ENCODE peak calls at places on chromosome 16, in nine cellular contexts. G is amniotic stem cell; Z is effector CD4-positive, alpha-beta T cell; X is bronchial epithelial cell; O is NCI-H1436 treated with DMSO at 0.1 percent for 48 hours; K is endothelial cell; V is OCI-LY7; P is GM18507; Y is omental fat pad. H is an unnamed sample.

GRCh38 chr16:85503642-85504224 is 109.4 kb upstream of the GSE1 start:
- DNase-seq in G (no peak), Z (no peak), X (no peak), O (no peak), K (no peak), V (no peak), P (no peak), Y (no peak), H (no peak)

GRCh38 chr16:87698241-87698640 is 67.5 kb downstream of the KLHDC4 start:
- DNase-seq in G (no peak), Z (no peak), X (no peak), O (no peak), K (no peak), V (peak), P (peak), Y (no peak), H (no peak)

GRCh38 chr16:13866073-13866472 is 53.9 kb upstream of the ERCC4 start:
- DNase-seq in G (peak), Z (peak), X (peak), O (no peak), K (peak), V (peak), P (no peak), Y (peak), H (peak)

GRCh38 chr16:58467915-58468314 is 32.0 kb upstream of the NDRG4 start:
- DNase-seq in G (no peak), Z (no peak), X (no peak), O (no peak), K (no peak), V (no peak), P (no peak), Y (no peak), H (no peak)

GRCh38 chr16:73390491-73390890 is 342.6 kb upstream of the ZFHX3 start:
- DNase-seq in G (no peak), Z (no peak), X (no peak), O (no peak), K (no peak), V (no peak), P (no peak), Y (no peak), H (no peak)

GRCh38 chr16:20931066-20931465 is 30.5 kb downstream of the LYRM1 start:
- DNase-seq in G (no peak), Z (no peak), X (no peak), O (no peak), K (no peak), V (no peak), P (no peak), Y (no peak), H (no peak)

GRCh38 chr16:60741810-60742209 is 1294.4 kb downstream of the CDH8 start:
- DNase-seq in G (no peak), Z (no peak), X (no peak), O (no peak), K (no peak), V (no peak), P (no peak), Y (no peak), H (no peak)

GRCh38 chr16:11546522-11547485 is 39.9 kb downstream of the LITAF start:
- DNase-seq in G (no peak), Z (no peak), X (peak), O (no peak), K (no peak), V (no peak), P (no peak), Y (no peak), H (no peak)

GRCh38 chr16:57061084-57061905 is 31.1 kb upstream of the CPNE2 start:
- DNase-seq in G (peak), Z (no peak), X (peak), O (no peak), K (no peak), V (no peak), P (no peak), Y (no peak), H (peak)

GRCh38 chr16:8589293-8590160 is 784 bp downstream of the TMEM114 start:
- DNase-seq in G (no peak), Z (no peak), X (no peak), O (no peak), K (peak), V (no peak), P (no peak), Y (no peak), H (no peak)

GRCh38 chr16:57048095-57048494 is 44.3 kb upstream of the CPNE2 start:
- DNase-seq in G (no peak), Z (no peak), X (no peak), O (no peak), K (no peak), V (no peak), P (no peak), Y (no peak), H (no peak)

GRCh38 chr16:81071816-81072215 is 5.2 kb downstream of the C16orf46 start:
- DNase-seq in G (no peak), Z (no peak), X (peak), O (no peak), K (no peak), V (no peak), P (no peak), Y (no peak), H (peak)

GRCh38 chr16:27564226-27564625 is 14.3 kb downstream of the KATNIP start:
- DNase-seq in G (no peak), Z (no peak), X (no peak), O (peak), K (no peak), V (no peak), P (no peak), Y (no peak), H (no peak)

GRCh38 chr16:13492046-13492445 is 427.9 kb upstream of the ERCC4 start:
- DNase-seq in G (no peak), Z (no peak), X (no peak), O (no peak), K (no peak), V (no peak), P (no peak), Y (no peak), H (no peak)

GRCh38 chr16:47057631-47057996 is 84.1 kb upstream of the DNAJA2 start:
- DNase-seq in G (no peak), Z (no peak), X (no peak), O (no peak), K (no peak), V (no peak), P (no peak), Y (no peak), H (no peak)

GRCh38 chr16:28905229-28905754 is 19.7 kb downstream of the RABEP2 start:
- DNase-seq in G (no peak), Z (no peak), X (no peak), O (no peak), K (no peak), V (no peak), P (no peak), Y (no peak), H (no peak)

GRCh38 chr16:69417537-69418199 is 6.8 kb upstream of the CYB5B start:
- DNase-seq in G (peak), Z (no peak), X (peak), O (no peak), K (peak), V (no peak), P (no peak), Y (no peak), H (no peak)

GRCh38 chr16:1037023-1037933 is 35.3 kb upstream of the SSTR5 start:
- DNase-seq in G (no peak), Z (no peak), X (peak), O (no peak), K (no peak), V (no peak), P (no peak), Y (no peak), H (peak)

GRCh38 chr16:54318941-54319340 is 32.4 kb upstream of the IRX3 start:
- DNase-seq in G (no peak), Z (no peak), X (peak), O (no peak), K (no peak), V (no peak), P (no peak), Y (no peak), H (peak)

GRCh38 chr16:70725024-70725911 is 39.4 kb upstream of the MTSS2 start:
- DNase-seq in G (no peak), Z (no peak), X (no peak), O (no peak), K (no peak), V (no peak), P (no peak), Y (no peak), H (no peak)

GRCh38 chr16:30005341-30006094 is 5.3 kb downstream of the DOC2A start:
- DNase-seq in G (no peak), Z (no peak), X (no peak), O (no peak), K (peak), V (peak), P (peak), Y (no peak), H (peak)

GRCh38 chr16:27642753-27643152 is 92.8 kb downstream of the KATNIP start:
- DNase-seq in G (no peak), Z (no peak), X (no peak), O (no peak), K (no peak), V (peak), P (no peak), Y (no peak), H (no peak)

GRCh38 chr16:74623214-74623842 is 16.4 kb upstream of the GLG1 start:
- DNase-seq in G (peak), Z (no peak), X (peak), O (no peak), K (no peak), V (peak), P (no peak), Y (no peak), H (peak)

GRCh38 chr16:54140057-54140787 is 146.4 kb downstream of the IRX3 start:
- DNase-seq in G (no peak), Z (no peak), X (no peak), O (no peak), K (no peak), V (no peak), P (no peak), Y (no peak), H (peak)

GRCh38 chr16:89574681-89575246 is 794 bp upstream of the CPNE7 start:
- DNase-seq in G (peak), Z (peak), X (peak), O (no peak), K (peak), V (peak), P (peak), Y (no peak), H (peak)

GRCh38 chr16:12257926-12258561 is 281.5 kb downstream of the SNX29 start:
- DNase-seq in G (no peak), Z (no peak), X (no peak), O (peak), K (no peak), V (peak), P (no peak), Y (no peak), H (no peak)

H was measured in RWPE1.